ENCODE peak calls at places on chromosomes 11 and 22, in seven cellular contexts. W is sigmoid colon; T is GM12865; L is NCI-H446; I is activated T-cell treated with anti-CD3 and anti-CD28 coated beads, Interleukin-2, amount 50 U/mL, for 4 hours; B is iris pigment epithelial cell; K is DMS153. F is an unnamed sample.
A peak's percentile ranks its signal among the peaks of the same experiment; 100 is the strongest.

GRCh38 chr22:34334893-34335292 is 414.6 kb upstream of the LARGE1 start:
- DNase-seq in W (no peak), B (no peak), T (no peak), L (no peak), I (no peak), K (no peak), F (no peak)

GRCh38 chr22:27382947-27383346 is 418.6 kb downstream of the MN1 start:
- DNase-seq in W (no peak), B (no peak), I (no peak), L (no peak), K (no peak), T (no peak), F (no peak)

GRCh38 chr11:81449588-81450155 is 1284.0 kb downstream of the FAM181B start:
- DNase-seq in L (no peak), I (no peak), W (no peak), T (no peak), B (peak; percentile 0), K (no peak), F (no peak)

GRCh38 chr11:16773981-16774710 is 35.7 kb downstream of the C11orf58 start:
- DNase-seq in T (no peak), I (no peak), L (no peak), K (no peak), W (no peak), B (no peak), F (no peak)

GRCh38 chr11:76709259-76709658 is 38.7 kb upstream of the LRRC32 start:
- DNase-seq in K (no peak), L (no peak), T (no peak), W (no peak), I (no peak), B (no peak), F (no peak)

GRCh38 chr11:13924801-13925327 is 37.7 kb upstream of the SPON1 start:
- DNase-seq in I (no peak), L (no peak), K (no peak), W (no peak), T (no peak), B (no peak), F (no peak)

GRCh38 chr11:86916330-86916729 is 38.9 kb downstream of the FZD4 start:
- DNase-seq in I (no peak), W (no peak), L (no peak), K (no peak), T (no peak), B (peak; percentile 77), F (no peak)

GRCh38 chr22:45310331-45311032 is 748 bp downstream of the FAM118A start:
- DNase-seq in W (peak; percentile 76), L (no peak), I (no peak), B (no peak), T (no peak), K (no peak), F (no peak)

GRCh38 chr22:36860017-36860416 is 789 bp upstream of the NCF4 start:
- DNase-seq in T (peak; percentile 34), L (no peak), K (peak; percentile 12), W (peak; percentile 10), B (no peak), I (no peak), F (no peak)

F was measured in activated T-helper 9 cell treated with anti-CD3 and anti-CD28 coated beads, Interleukin-2, amount 50 U/mL, for 16 hours.